ENCODE peak calls at places on chromosomes 7 and 10, in six cellular contexts. Q is psoas muscle, Y is HCT116, Z is MM.1S, V is right lobe of liver, B is HL-60. C is an unnamed sample.
A peak's percentile ranks its signal among the peaks of the same experiment; 100 is the strongest.

GRCh38 chr7:19984231-19984632 is 210.8 kb upstream of the TMEM196 start:
- DNase-seq in Q (no peak), Y (no peak), Z (no peak), V (no peak), B (no peak), C (no peak)

GRCh38 chr7:133436014-133436428 is 183.1 kb downstream of the EXOC4 start:
- DNase-seq in Q (no peak), Y (no peak), Z (no peak), V (no peak), B (no peak), C (peak; percentile 34)

GRCh38 chr10:130218936-130219335 is 82.7 kb downstream of the GLRX3 start:
- DNase-seq in Q (no peak), Y (no peak), Z (no peak), V (no peak), B (no peak), C (no peak)

GRCh38 chr10:88525371-88526079 is 57.6 kb downstream of the RNLS start:
- DNase-seq in Q (no peak), Y (peak; percentile 42), Z (no peak), V (peak; percentile 24), B (no peak), C (no peak)

GRCh38 chr7:2719007-2719406 is 31.0 kb downstream of the AMZ1 start:
- DNase-seq in Q (no peak), Y (no peak), Z (no peak), V (no peak), B (no peak), C (no peak)

GRCh38 chr7:37076668-37077067 is 352.4 kb upstream of the AOAH start:
- DNase-seq in Q (no peak), Y (no peak), Z (no peak), V (no peak), B (no peak), C (no peak)

GRCh38 chr7:92839901-92840300 is 3.5 kb upstream of the CDK6 start:
- DNase-seq in Q (no peak), Y (no peak), Z (no peak), V (no peak), B (no peak), C (no peak)

GRCh38 chr7:31335889-31336201 is 4.7 kb downstream of the NEUROD6 start:
- DNase-seq in Q (no peak), Y (no peak), Z (no peak), V (no peak), B (no peak), C (no peak)

GRCh38 chr7:139730746-139731612 is 46.8 kb downstream of the HIPK2 start:
- DNase-seq in Q (no peak), Y (no peak), Z (peak; percentile 58), V (peak; percentile 62), B (no peak), C (no peak)

GRCh38 chr7:55308186-55308929 is 56.8 kb upstream of the LANCL2 start:
- DNase-seq in Q (no peak), Y (no peak), Z (no peak), V (no peak), B (no peak), C (peak; percentile 81)

GRCh38 chr7:26399309-26399610 is 107.6 kb downstream of the SNX10 start:
- DNase-seq in Q (peak; percentile 51), Y (no peak), Z (no peak), V (peak; percentile 48), B (no peak), C (no peak)

GRCh38 chr10:75512534-75512933 is 81.1 kb downstream of the LRMDA start:
- DNase-seq in Q (no peak), Y (no peak), Z (no peak), V (no peak), B (no peak), C (no peak)

GRCh38 chr10:69936091-69936490 is 116.6 kb upstream of the MACROH2A2 start:
- DNase-seq in Q (no peak), Y (no peak), Z (peak; percentile 35), V (no peak), B (no peak), C (no peak)

GRCh38 chr10:108469940-108470339 is 1305.4 kb upstream of the SORCS1 start:
- DNase-seq in Q (no peak), Y (no peak), Z (no peak), V (no peak), B (peak; percentile 21), C (no peak)

GRCh38 chr7:30459591-30460245 is 18.9 kb downstream of the NOD1 start:
- DNase-seq in Q (no peak), Y (no peak), Z (no peak), V (no peak), B (no peak), C (peak; percentile 94)

GRCh38 chr7:120554960-120555571 is 282.1 kb downstream of the KCND2 start:
- DNase-seq in Q (no peak), Y (peak; percentile 47), Z (peak; percentile 73), V (no peak), B (no peak), C (no peak)

GRCh38 chr10:50622497-50623298 is 1.1 kb downstream of the SGMS1 start:
- DNase-seq in Q (peak; percentile 64), Y (no peak), Z (peak; percentile 47), V (peak; percentile 42), B (peak; percentile 35), C (no peak)

GRCh38 chr10:73756183-73756582 is 12.0 kb downstream of the SEC24C start:
- DNase-seq in Q (no peak), Y (no peak), Z (no peak), V (no peak), B (no peak), C (no peak)

GRCh38 chr7:5470721-5471311 is 47.2 kb upstream of the TNRC18 start:
- DNase-seq in Q (no peak), Y (no peak), Z (no peak), V (no peak), B (no peak), C (no peak)

GRCh38 chr10:128579280-128579679 is 453.1 kb upstream of the MKI67 start:
- DNase-seq in Q (no peak), Y (no peak), Z (no peak), V (no peak), B (no peak), C (no peak)

GRCh38 chr7:18541189-18541870 is 45.8 kb downstream of the HDAC9 start:
- DNase-seq in Q (peak; percentile 57), Y (no peak), Z (no peak), V (no peak), B (no peak), C (peak; percentile 78)

GRCh38 chr7:141366098-141366621 is 185.1 kb upstream of the AGK start:
- DNase-seq in Q (no peak), Y (no peak), Z (no peak), V (no peak), B (no peak), C (no peak)

GRCh38 chr10:62019685-62020361 is 118.3 kb downstream of the ARID5B start:
- DNase-seq in Q (no peak), Y (no peak), Z (no peak), V (no peak), B (no peak), C (no peak)

GRCh38 chr7:16084370-16084769 is 337.0 kb downstream of the CRPPA start:
- DNase-seq in Q (no peak), Y (no peak), Z (no peak), V (no peak), B (no peak), C (no peak)

GRCh38 chr10:88725798-88726197 is 19.7 kb downstream of the LIPK start:
- DNase-seq in Q (no peak), Y (no peak), Z (peak; percentile 62), V (no peak), B (no peak), C (no peak)

GRCh38 chr10:102146971-102147428 is 5.2 kb upstream of the NOLC1 start:
- DNase-seq in Q (no peak), Y (no peak), Z (no peak), V (no peak), B (no peak), C (no peak)

GRCh38 chr7:30649717-30650116 is 32.5 kb downstream of the CRHR2 start:
- DNase-seq in Q (no peak), Y (no peak), Z (no peak), V (no peak), B (no peak), C (no peak)

GRCh38 chr7:139095194-139095659 is 14.3 kb downstream of the ZC3HAV1 start:
- DNase-seq in Q (peak; percentile 54), Y (no peak), Z (peak; percentile 86), V (no peak), B (peak; percentile 81), C (no peak)

GRCh38 chr10:122142652-122143237 is 128.4 kb upstream of the BTBD16 start:
- DNase-seq in Q (peak; percentile 75), Y (no peak), Z (no peak), V (peak; percentile 48), B (no peak), C (no peak)

DNA sequence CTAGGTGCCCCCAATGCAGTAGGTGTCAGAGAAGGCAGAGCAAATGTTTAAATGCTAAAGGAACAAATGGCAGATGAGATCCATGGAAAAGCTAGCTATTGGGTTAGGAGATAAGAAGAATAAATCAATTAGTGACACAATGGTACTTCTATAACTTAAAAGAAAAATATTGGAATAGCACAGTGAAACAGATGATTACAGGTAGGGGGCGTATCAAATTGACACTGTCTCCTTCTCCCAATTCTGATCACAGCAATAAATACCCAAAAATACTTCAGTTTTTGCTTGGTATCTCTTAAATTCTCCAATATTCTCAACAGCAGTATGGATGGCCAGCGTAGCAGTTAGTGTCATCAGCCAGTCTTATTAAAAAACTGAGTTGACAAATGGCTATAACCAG is 5.2 kb downstream of the FRA10AC1 start:
- DNase-seq in Q (no peak), Y (no peak), Z (no peak), V (no peak), B (no peak), C (no peak)
- TF ChIP-seq CTCF in Q (no peak), Y (peak; percentile 37), Z (peak; percentile 18), V (no peak), B (no peak), C (no peak)

GRCh38 chr10:60735244-60735643 is 43.0 kb upstream of the CDK1 start:
- DNase-seq in Q (no peak), Y (no peak), Z (no peak), V (no peak), B (no peak), C (no peak)
- H3K27me3 ChIP-seq in Q (peaks cover 41% of the 10 kb centered on the region), Y (no peaks in the 10 kb centered on the region), Z (peaks cover 33% of the 10 kb centered on the region), V (no peaks in the 10 kb centered on the region), B (peaks cover 32% of the 10 kb centered on the region), C (peaks cover 33% of the 10 kb centered on the region)

DNA sequence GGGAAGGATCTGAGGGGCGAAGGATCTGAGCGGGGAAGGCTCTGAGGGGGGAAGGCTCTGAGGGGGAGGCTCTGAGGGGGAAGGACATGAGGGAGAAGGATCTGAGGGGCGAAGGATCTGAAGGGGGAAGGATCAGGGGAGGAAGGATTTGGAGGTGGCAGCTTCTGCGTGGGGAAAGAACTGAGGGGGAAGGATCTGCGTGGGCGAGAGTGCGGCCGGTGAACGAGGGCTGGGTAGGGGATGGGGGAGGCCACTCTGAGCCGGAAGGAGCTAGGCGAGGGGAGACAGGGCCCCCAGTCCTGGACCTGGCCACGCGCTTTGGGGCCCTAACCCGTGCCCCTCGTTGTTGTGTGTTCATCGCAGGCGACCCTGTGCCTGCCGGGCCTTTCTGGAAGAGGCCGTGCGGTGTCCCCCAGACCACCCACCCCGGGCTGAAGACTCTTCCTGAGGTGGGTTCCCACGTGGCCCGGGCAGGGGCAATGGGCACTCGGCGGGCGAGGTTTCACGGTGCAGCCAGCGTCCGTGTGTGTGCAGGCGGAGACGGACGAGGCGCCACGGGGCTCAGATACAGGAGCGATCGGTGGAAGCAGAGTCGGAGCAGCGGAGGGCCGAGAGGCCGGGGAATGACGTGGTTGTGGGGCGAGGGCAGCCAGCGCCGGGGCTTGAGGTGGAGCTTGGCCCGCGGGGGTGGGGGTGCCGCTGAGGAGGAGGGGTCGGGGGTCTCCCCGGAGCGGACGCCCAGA is 2.0 kb downstream of the CALY start:
- DNase-seq in Q (peak; percentile 44), Y (no peak), Z (no peak), V (no peak), B (no peak), C (no peak)
- H3K4me3 ChIP-seq in Q (peak overlapping the region; percentile 56), Y (no peak overlapping the region), Z (no peak overlapping the region), V (no peak overlapping the region), B (no peak overlapping the region), C (peak overlapping the region; percentile 36)

GRCh38 chr7:71871446-71871845 is 540.7 kb downstream of the CALN1 start:
- DNase-seq in Q (no peak), Y (no peak), Z (no peak), V (no peak), B (no peak), C (no peak)
- TF ChIP-seq CTCF in Q (no peak), Y (peak; percentile 12), Z (no peak), V (peak; percentile 16), B (no peak), C (no peak)

C was measured in BJ.